ENCODE peak calls at places on chromosomes 16 and 17, in seven cellular contexts. One of them, this sample, is unnamed.

GRCh38 chr17:65279456-65279855 is 142.3 kb downstream of the RGS9 start:
- DNase-seq in uterus: no peak
- DNase-seq in PC-3: no peak
- DNase-seq in ovary: no peak
- DNase-seq in tibial artery: no peak
- DNase-seq in heart left ventricle: no peak
- DNase-seq in neural progenitor cell: no peak
- DNase-seq in this sample: no peak

GRCh38 chr16:73094371-73094770 is 46.4 kb upstream of the ZFHX3 start:
- DNase-seq in heart left ventricle: no peak
- DNase-seq in PC-3: no peak
- DNase-seq in ovary: no peak
- DNase-seq in tibial artery: no peak
- DNase-seq in neural progenitor cell: no peak
- DNase-seq in uterus: no peak
- DNase-seq in this sample: no peak

GRCh38 chr16:66523861-66524354 is 26.0 kb downstream of the TK2 start:
- DNase-seq in neural progenitor cell: no peak
- DNase-seq in heart left ventricle: no peak
- DNase-seq in uterus: no peak
- DNase-seq in tibial artery: no peak
- DNase-seq in ovary: no peak
- DNase-seq in PC-3: no peak
- DNase-seq in this sample: no peak

GRCh38 chr16:57252148-57252721 is 7.2 kb downstream of the ARL2BP start:
- DNase-seq in uterus: no peak
- DNase-seq in ovary: no peak
- DNase-seq in heart left ventricle: no peak
- DNase-seq in tibial artery: no peak
- DNase-seq in PC-3: no peak
- DNase-seq in neural progenitor cell: no peak
- DNase-seq in this sample: no peak

GRCh38 chr16:75110637-75111513 is 5.7 kb downstream of the LDHD start:
- DNase-seq in uterus: peak; percentile 93
- DNase-seq in tibial artery: peak; percentile 95
- DNase-seq in ovary: peak; percentile 94
- DNase-seq in heart left ventricle: peak; percentile 88
- DNase-seq in PC-3: peak; percentile 89
- DNase-seq in neural progenitor cell: peak; percentile 95
- DNase-seq in this sample: peak; percentile 94

GRCh38 chr16:47320546-47321315 is 140.1 kb downstream of the ITFG1 start:
- DNase-seq in uterus: no peak
- DNase-seq in PC-3: no peak
- DNase-seq in heart left ventricle: no peak
- DNase-seq in ovary: no peak
- DNase-seq in tibial artery: no peak
- DNase-seq in neural progenitor cell: no peak
- DNase-seq in this sample: no peak

GRCh38 chr17:49360796-49361128 is 1.3 kb downstream of the ZNF652 start:
- DNase-seq in ovary: peak; percentile 31
- DNase-seq in neural progenitor cell: peak; percentile 53
- DNase-seq in heart left ventricle: no peak
- DNase-seq in tibial artery: no peak
- DNase-seq in uterus: no peak
- DNase-seq in PC-3: no peak
- DNase-seq in this sample: no peak

GRCh38 chr16:85462405-85463227 is 150.5 kb upstream of the GSE1 start:
- DNase-seq in ovary: peak; percentile 67
- DNase-seq in uterus: peak; percentile 58
- DNase-seq in heart left ventricle: peak; percentile 51
- DNase-seq in tibial artery: no peak
- DNase-seq in PC-3: no peak
- DNase-seq in neural progenitor cell: peak; percentile 54
- DNase-seq in this sample: no peak

GRCh38 chr17:1159781-1160180 is 20.0 kb downstream of the ABR start:
- DNase-seq in uterus: no peak
- DNase-seq in PC-3: no peak
- DNase-seq in neural progenitor cell: no peak
- DNase-seq in tibial artery: no peak
- DNase-seq in ovary: no peak
- DNase-seq in heart left ventricle: no peak
- DNase-seq in this sample: no peak

GRCh38 chr17:57997085-57997809 is 9.2 kb upstream of the VEZF1 start:
- DNase-seq in tibial artery: no peak
- DNase-seq in heart left ventricle: no peak
- DNase-seq in ovary: no peak
- DNase-seq in PC-3: no peak
- DNase-seq in neural progenitor cell: no peak
- DNase-seq in uterus: no peak
- DNase-seq in this sample: no peak

GRCh38 chr17:69716571-69716970 is 302.1 kb downstream of the MAP2K6 start:
- DNase-seq in tibial artery: no peak
- DNase-seq in ovary: no peak
- DNase-seq in PC-3: no peak
- DNase-seq in uterus: no peak
- DNase-seq in heart left ventricle: no peak
- DNase-seq in neural progenitor cell: no peak
- DNase-seq in this sample: no peak

GRCh38 chr17:50426814-50427787 is 1.1 kb downstream of the ACSF2 start:
- DNase-seq in heart left ventricle: peak; percentile 15
- DNase-seq in PC-3: peak; percentile 57
- DNase-seq in tibial artery: no peak
- DNase-seq in uterus: no peak
- DNase-seq in neural progenitor cell: peak; percentile 35
- DNase-seq in ovary: peak; percentile 35
- DNase-seq in this sample: no peak

GRCh38 chr17:17506893-17507464 is 10.8 kb upstream of the RASD1 start:
- DNase-seq in tibial artery: no peak
- DNase-seq in ovary: no peak
- DNase-seq in neural progenitor cell: no peak
- DNase-seq in heart left ventricle: peak; percentile 58
- DNase-seq in uterus: no peak
- DNase-seq in PC-3: no peak
- DNase-seq in this sample: no peak

GRCh38 chr16:19700319-19700781 is 17.7 kb downstream of the KNOP1 start:
- DNase-seq in tibial artery: no peak
- DNase-seq in heart left ventricle: no peak
- DNase-seq in PC-3: peak; percentile 77
- DNase-seq in ovary: peak; percentile 51
- DNase-seq in uterus: peak; percentile 55
- DNase-seq in neural progenitor cell: no peak
- DNase-seq in this sample: no peak
- H3K27ac ChIP-seq in tibial artery: no peak overlapping the region
- H3K27ac ChIP-seq in heart left ventricle: peak overlapping the region; percentile 26
- H3K27ac ChIP-seq in PC-3: peak overlapping the region; percentile 65
- H3K27ac ChIP-seq in ovary: peak overlapping the region; percentile 58
- H3K27ac ChIP-seq in uterus: peak overlapping the region; percentile 85
- H3K27ac ChIP-seq in neural progenitor cell: no peak overlapping the region
- H3K27ac ChIP-seq in this sample: no peak overlapping the region

GRCh38 chr17:76539631-76540271 is at the start of gene PRCD:
- DNase-seq in heart left ventricle: no peak
- DNase-seq in neural progenitor cell: peak; percentile 47
- DNase-seq in PC-3: peak; percentile 26
- DNase-seq in ovary: no peak
- DNase-seq in uterus: no peak
- DNase-seq in tibial artery: peak; percentile 59
- DNase-seq in this sample: peak; percentile 69
- TF ChIP-seq CTCF in heart left ventricle: no peak
- TF ChIP-seq CTCF in neural progenitor cell: peak; percentile 22
- TF ChIP-seq CTCF in PC-3: no peak
- TF ChIP-seq CTCF in ovary: no peak
- TF ChIP-seq CTCF in uterus: no peak
- TF ChIP-seq CTCF in tibial artery: no peak
- TF ChIP-seq CTCF in this sample: no peak

DNA sequence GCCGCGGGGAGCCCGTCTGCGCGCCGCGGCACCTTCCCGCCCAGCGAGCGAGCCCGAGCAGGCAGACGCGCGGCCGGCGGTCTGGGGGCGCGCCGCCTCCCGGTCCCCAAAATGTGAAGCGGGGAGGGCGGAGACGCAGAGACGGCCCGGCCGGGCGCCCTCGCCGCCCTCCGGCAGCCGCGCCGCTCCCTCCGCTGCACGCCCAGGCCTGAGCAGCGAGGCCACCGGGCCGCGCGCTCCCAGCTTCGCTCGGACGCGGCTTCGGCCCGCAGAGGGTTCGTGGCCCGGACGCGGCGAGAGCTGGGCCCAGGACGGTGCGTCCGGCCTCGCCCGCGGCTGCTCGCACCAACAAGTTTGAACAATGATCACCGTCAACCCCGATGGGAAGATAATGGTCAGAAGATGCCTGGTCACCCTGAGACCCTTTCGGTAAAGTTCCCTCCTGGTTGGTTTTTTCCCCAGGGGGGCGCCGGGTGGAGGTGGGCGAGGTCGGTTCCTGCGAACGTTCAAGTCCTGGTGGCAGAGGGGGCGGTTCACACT is 535 bp downstream of the MGAT5B start:
- DNase-seq in neural progenitor cell: peak; percentile 67
- DNase-seq in PC-3: peak; percentile 17
- DNase-seq in uterus: no peak
- DNase-seq in tibial artery: no peak
- DNase-seq in heart left ventricle: no peak
- DNase-seq in ovary: no peak
- DNase-seq in this sample: no peak
- H3K27ac ChIP-seq in neural progenitor cell: no peak overlapping the region
- H3K27ac ChIP-seq in PC-3: no peak overlapping the region
- H3K27ac ChIP-seq in uterus: no peak overlapping the region
- H3K27ac ChIP-seq in tibial artery: no peak overlapping the region
- H3K27ac ChIP-seq in heart left ventricle: no peak overlapping the region
- H3K27ac ChIP-seq in ovary: no peak overlapping the region
- H3K27ac ChIP-seq in this sample: no peak overlapping the region

GRCh38 chr17:3690094-3690715 is 5.8 kb downstream of the P2RX5 start:
- DNase-seq in tibial artery: no peak
- DNase-seq in PC-3: no peak
- DNase-seq in ovary: no peak
- DNase-seq in neural progenitor cell: no peak
- DNase-seq in uterus: no peak
- DNase-seq in heart left ventricle: no peak
- DNase-seq in this sample: no peak

GRCh38 chr17:3693829-3694231 is 2.1 kb downstream of the P2RX5 start:
- DNase-seq in neural progenitor cell: no peak
- DNase-seq in tibial artery: no peak
- DNase-seq in ovary: no peak
- DNase-seq in heart left ventricle: no peak
- DNase-seq in PC-3: no peak
- DNase-seq in uterus: no peak
- DNase-seq in this sample: no peak

GRCh38 chr17:3691539-3692166 is 4.3 kb downstream of the P2RX5 start:
- DNase-seq in neural progenitor cell: no peak
- DNase-seq in tibial artery: no peak
- DNase-seq in PC-3: no peak
- DNase-seq in uterus: no peak
- DNase-seq in heart left ventricle: no peak
- DNase-seq in ovary: no peak
- DNase-seq in this sample: no peak

GRCh38 chr17:3693099-3693498 is 2.9 kb downstream of the P2RX5 start:
- DNase-seq in ovary: no peak
- DNase-seq in neural progenitor cell: no peak
- DNase-seq in tibial artery: no peak
- DNase-seq in heart left ventricle: no peak
- DNase-seq in PC-3: no peak
- DNase-seq in uterus: no peak
- DNase-seq in this sample: no peak

DNA sequence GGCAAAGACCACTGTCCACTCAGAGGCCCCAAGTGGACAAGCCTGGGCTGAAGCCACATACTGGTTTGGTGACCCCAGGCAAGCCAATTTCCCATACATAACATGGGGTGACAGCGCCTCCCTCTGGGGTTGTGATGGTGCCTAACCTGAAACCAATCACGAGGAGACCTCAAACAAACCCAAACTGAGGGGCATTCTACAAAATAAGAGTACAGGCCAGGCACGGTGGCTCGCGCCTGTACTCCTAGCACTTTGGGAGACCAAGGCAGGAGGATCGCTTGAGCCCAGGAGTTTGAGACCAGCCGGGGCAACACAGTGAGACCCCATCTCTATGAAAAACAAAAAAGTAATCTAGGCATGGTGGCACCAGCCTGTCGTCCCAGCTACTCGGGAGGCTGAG is 3.6 kb downstream of the P2RX5 start:
- DNase-seq in tibial artery: no peak
- DNase-seq in heart left ventricle: no peak
- DNase-seq in ovary: no peak
- DNase-seq in PC-3: no peak
- DNase-seq in neural progenitor cell: no peak
- DNase-seq in uterus: no peak
- DNase-seq in this sample: no peak
- TF ChIP-seq CTCF in tibial artery: no peak
- TF ChIP-seq CTCF in heart left ventricle: no peak
- TF ChIP-seq CTCF in ovary: no peak
- TF ChIP-seq CTCF in PC-3: no peak
- TF ChIP-seq CTCF in neural progenitor cell: peak; percentile 29
- TF ChIP-seq CTCF in uterus: no peak
- TF ChIP-seq CTCF in this sample: no peak

DNA sequence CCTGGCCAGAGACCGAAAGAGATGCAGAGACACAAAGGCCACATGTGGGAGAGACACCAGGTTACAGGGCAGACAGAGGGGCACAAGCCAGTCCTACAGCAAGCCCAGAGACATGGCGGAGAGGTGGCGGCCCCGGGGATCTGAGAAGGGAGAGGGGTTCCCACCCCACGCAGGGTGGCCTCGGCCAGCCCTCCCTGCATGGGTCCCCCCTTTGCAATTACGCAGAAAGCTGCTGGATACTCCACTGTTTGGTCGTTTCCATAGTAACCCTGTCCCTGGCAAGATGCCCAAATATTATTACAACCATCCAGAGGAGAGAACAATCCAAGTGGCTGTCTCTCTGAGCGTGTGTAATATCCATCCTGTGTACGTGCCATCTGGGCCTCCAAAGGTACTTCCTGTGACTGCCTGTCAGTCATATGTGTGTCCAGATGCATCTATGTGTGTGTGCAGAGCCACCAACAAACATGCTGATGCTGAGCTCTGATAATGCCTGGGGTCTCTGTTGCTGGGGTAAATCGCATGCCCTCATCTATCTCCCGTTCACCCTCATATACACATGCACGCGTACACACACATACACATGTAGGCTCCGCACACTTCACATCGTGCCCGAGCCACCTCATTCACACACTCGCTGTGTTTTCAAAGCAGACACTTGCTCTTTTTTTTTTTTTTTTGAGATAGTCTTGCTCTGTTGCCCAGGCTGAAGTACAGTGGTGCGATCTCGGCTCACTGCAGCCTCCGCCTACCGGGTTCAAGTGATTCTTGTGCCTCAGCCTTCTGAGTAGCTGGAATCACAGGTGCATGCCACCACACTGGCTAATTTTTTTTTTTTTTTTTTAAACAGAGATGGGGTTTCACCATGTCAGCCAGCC is 5.5 kb downstream of the PCGF2 start:
- DNase-seq in PC-3: no peak
- DNase-seq in neural progenitor cell: no peak
- DNase-seq in heart left ventricle: peak; percentile 69
- DNase-seq in tibial artery: no peak
- DNase-seq in uterus: peak; percentile 68
- DNase-seq in ovary: peak; percentile 67
- DNase-seq in this sample: no peak
- H3K27ac ChIP-seq in PC-3: no peak overlapping the region
- H3K27ac ChIP-seq in neural progenitor cell: no peak overlapping the region
- H3K27ac ChIP-seq in heart left ventricle: peak overlapping the region; percentile 78
- H3K27ac ChIP-seq in tibial artery: peak overlapping the region; percentile 72
- H3K27ac ChIP-seq in uterus: peak overlapping the region; percentile 54
- H3K27ac ChIP-seq in ovary: peak overlapping the region; percentile 55
- H3K27ac ChIP-seq in this sample: peak overlapping the region; percentile 85

This sample was measured in coronary artery.